ENCODE peak calls at places on chromosomes 16 and 17, in six cellular contexts. T, F, X, S, E and K are unnamed samples.

GRCh38 chr17:43467981-43468541 is 15.7 kb upstream of the DHX8 start:
- DNase-seq in T (peak; percentile 16), F (no peak), X (peak; percentile 91), S (no peak), E (no peak), K (no peak)

GRCh38 chr16:2977440-2977839 is 2.8 kb downstream of the PKMYT1 start:
- DNase-seq in T (no peak), F (no peak), X (no peak), S (no peak), E (no peak), K (peak; percentile 69)

GRCh38 chr17:59154335-59154720 is 658 bp downstream of the SKA2 start:
- DNase-seq in T (peak; percentile 75), F (peak; percentile 61), X (peak; percentile 80), S (peak; percentile 53), E (peak; percentile 49), K (peak; percentile 56)

GRCh38 chr17:3479988-3480387 is 4.2 kb downstream of the ASPA start:
- DNase-seq in T (no peak), F (no peak), X (no peak), S (no peak), E (no peak), K (no peak)

GRCh38 chr16:89017956-89018604 is 41.1 kb upstream of the CBFA2T3 start:
- DNase-seq in T (no peak), F (no peak), X (peak; percentile 47), S (no peak), E (no peak), K (no peak)

GRCh38 chr16:14069818-14070217 is 1.3 kb upstream of the MRTFB start:
- DNase-seq in T (no peak), F (no peak), X (no peak), S (no peak), E (peak; percentile 8), K (no peak)

GRCh38 chr17:81741594-81742452 is 29.7 kb downstream of the SLC25A10 start:
- DNase-seq in T (no peak), F (no peak), X (no peak), S (peak; percentile 81), E (no peak), K (no peak)

GRCh38 chr16:49592507-49593422 is 219.2 kb downstream of the C16orf78 start:
- DNase-seq in T (peak; percentile 63), F (peak; percentile 61), X (peak; percentile 41), S (peak; percentile 79), E (peak; percentile 21), K (peak; percentile 17)

GRCh38 chr16:65672960-65673359 is 551.1 kb upstream of the CDH11 start:
- DNase-seq in T (no peak), F (no peak), X (peak; percentile 52), S (no peak), E (no peak), K (peak; percentile 57)

GRCh38 chr17:45425984-45426413 is 6.7 kb downstream of the ARHGAP27 start:
- DNase-seq in T (no peak), F (no peak), X (no peak), S (no peak), E (no peak), K (no peak)

GRCh38 chr16:85288869-85289660 is 176.8 kb upstream of the CIBAR2 start:
- DNase-seq in T (no peak), F (no peak), X (no peak), S (no peak), E (no peak), K (no peak)

GRCh38 chr16:49631521-49632041 is 224.3 kb downstream of the ZNF423 start:
- DNase-seq in T (no peak), F (no peak), X (peak; percentile 90), S (no peak), E (no peak), K (no peak)

GRCh38 chr17:43028221-43028861 is 3.3 kb downstream of the RND2 start:
- DNase-seq in T (no peak), F (no peak), X (no peak), S (no peak), E (no peak), K (no peak)

GRCh38 chr16:8798174-8798527 is 512 bp downstream of the PMM2 start:
- DNase-seq in T (no peak), F (peak; percentile 25), X (peak; percentile 71), S (peak; percentile 29), E (no peak), K (peak; percentile 4)

GRCh38 chr16:48384305-48384981 is 770 bp downstream of the SIAH1 start:
- DNase-seq in T (peak; percentile 91), F (peak; percentile 51), X (peak; percentile 76), S (peak; percentile 94), E (peak; percentile 38), K (peak; percentile 24)

GRCh38 chr17:17303010-17303846 is at the start of gene NT5M:
- DNase-seq in T (peak; percentile 92), F (peak; percentile 85), X (peak; percentile 92), S (peak; percentile 95), E (peak; percentile 88), K (peak; percentile 93)

GRCh38 chr17:31489295-31490018 is 98.0 kb downstream of the RAB11FIP4 start:
- DNase-seq in T (peak; percentile 62), F (no peak), X (no peak), S (no peak), E (no peak), K (peak; percentile 6)
- H3K4me3 ChIP-seq in T (peak overlapping the region; percentile 99), F (peak overlapping the region; percentile 84), X (no peak overlapping the region), S (no peak overlapping the region), E (peak overlapping the region; percentile 84), K (peak overlapping the region; percentile 66)

DNA sequence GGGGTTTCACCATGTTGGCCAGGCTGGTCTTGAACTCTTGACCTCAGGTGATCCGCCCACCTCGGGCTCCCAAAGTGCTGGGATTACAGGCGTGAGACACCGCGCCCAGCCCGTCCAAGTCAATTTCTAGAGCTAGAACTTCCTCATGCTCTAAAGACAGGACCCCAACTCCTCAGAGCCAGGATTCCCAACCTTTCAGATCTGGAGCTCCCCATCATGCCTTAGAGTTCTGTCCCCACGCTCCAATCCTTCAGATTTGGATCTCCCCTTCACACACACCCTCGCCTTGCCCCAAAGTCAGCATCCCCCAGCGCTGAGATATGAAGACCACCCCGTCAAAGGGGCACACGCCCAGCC is 448 bp downstream of the KCTD19 start:
- DNase-seq in T (no peak), F (no peak), X (no peak), S (no peak), E (no peak), K (no peak)
- H2AFZ ChIP-seq in T (peak overlapping the region; percentile 99), F (no peak overlapping the region), X (peak overlapping the region; percentile 83), S (peak overlapping the region; percentile 97), E (peak overlapping the region; percentile 74), K (no peak overlapping the region)

GRCh38 chr17:10730956-10731879 is 1.4 kb upstream of the TMEM220 start:
- DNase-seq in T (no peak), F (no peak), X (peak; percentile 48), S (no peak), E (no peak), K (no peak)

GRCh38 chr17:10728331-10728730 is 1.5 kb downstream of the TMEM220 start:
- DNase-seq in T (no peak), F (no peak), X (no peak), S (no peak), E (no peak), K (no peak)

GRCh38 chr17:10727192-10727591 is 2.6 kb downstream of the TMEM220 start:
- DNase-seq in T (no peak), F (no peak), X (peak; percentile 10), S (no peak), E (no peak), K (peak; percentile 2)

GRCh38 chr17:10733666-10734065 is 3.8 kb upstream of the TMEM220 start:
- DNase-seq in T (no peak), F (no peak), X (no peak), S (no peak), E (no peak), K (no peak)

DNA sequence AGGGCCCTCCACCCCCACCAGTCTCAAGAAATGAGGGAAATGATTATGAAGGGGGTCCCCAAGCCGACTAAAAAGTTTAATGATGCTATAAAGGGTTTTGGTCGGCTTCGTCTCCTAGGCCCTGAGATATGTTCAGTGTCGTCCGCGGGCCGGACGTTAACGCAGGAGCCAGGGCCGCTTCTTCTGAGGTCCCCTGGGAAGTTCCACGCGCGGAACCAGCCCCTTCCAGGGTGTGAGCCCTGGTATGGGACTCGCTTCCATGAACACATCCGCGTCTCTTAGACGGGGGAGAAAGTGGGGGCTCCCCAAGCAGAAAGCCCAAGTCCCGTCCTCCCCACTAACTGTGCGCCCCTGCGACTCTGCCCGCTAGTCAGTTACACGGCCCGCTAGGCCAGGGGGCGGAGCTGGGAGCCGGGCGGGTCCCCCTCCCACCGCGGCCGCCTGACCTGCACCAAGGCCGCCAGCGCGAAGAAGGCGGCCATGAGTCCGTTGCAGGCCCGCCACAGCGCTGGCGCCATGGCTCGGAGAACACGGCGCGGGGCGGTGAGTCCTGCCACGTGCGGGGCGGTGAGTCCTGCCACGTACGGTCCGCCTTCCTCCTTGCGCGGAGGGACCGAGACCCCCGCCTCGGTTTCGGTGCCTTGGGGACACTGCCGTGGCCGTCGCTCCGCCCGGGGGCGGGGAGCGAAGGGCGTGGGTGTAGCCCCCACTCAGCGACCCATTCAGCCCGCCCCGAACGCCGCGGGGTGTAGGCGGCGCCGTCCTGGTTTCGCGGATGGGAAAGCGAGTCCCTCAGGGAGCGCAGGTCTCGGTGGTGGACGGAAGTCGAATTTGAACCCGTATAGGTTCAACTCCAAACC is at the start of gene TMEM220:
- DNase-seq in T (peak; percentile 90), F (no peak), X (peak; percentile 89), S (peak; percentile 87), E (peak; percentile 10), K (peak; percentile 60)
- TF ChIP-seq EZH2phosphoT487 in T (no peak), F (no peak), X (no peak), S (no peak), E (no peak), K (no peak)

DNA sequence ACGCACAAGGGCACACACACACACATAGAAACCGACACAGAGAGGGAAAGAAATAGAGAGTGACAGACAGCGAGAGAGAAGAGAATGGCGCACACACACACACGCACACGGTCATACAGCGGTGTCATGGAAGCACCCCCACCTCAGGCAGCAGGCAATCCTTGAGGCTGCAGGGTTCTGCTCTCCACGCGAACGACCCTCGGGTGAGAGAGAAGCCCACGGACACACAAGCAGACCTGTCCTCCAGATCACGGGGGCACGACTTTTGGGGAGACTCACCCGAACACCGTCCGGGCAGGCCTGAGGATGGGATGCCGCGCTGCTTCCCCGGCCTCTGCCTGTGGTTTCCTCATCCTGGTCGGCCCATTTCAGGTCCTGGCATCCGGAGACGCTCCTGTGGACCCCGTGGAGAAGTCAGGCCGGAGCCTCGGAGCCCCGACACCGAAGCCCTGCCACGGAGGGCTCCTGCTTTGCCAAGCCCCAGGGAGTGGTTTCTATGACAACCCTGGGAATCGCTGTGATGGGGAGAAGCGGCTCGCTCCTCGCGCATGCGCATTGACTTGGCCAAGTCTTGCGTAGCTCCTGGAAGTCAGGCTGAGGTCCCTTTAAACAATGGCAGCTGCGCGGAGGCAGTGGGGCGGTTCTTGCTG is 118.2 kb upstream of the KCNJ18 start:
- DNase-seq in T (no peak), F (no peak), X (peak; percentile 93), S (peak; percentile 81), E (no peak), K (no peak)
- H3K4me3 ChIP-seq in T (no peak overlapping the region), F (no peak overlapping the region), X (peak overlapping the region; percentile 93), S (peak overlapping the region; percentile 67), E (peak overlapping the region; percentile 14), K (no peak overlapping the region)

GRCh38 chr17:6492892-6493674 is 48.8 kb downstream of the PIMREG start:
- DNase-seq in T (no peak), F (peak; percentile 61), X (no peak), S (no peak), E (no peak), K (no peak)
- H2AFZ ChIP-seq in T (no peak overlapping the region), F (peak overlapping the region; percentile 92), X (no peak overlapping the region), S (no peak overlapping the region), E (no peak overlapping the region), K (no peak overlapping the region)

GRCh38 chr17:37779554-37779953 is 34.7 kb upstream of the HNF1B start:
- DNase-seq in T (no peak), F (no peak), X (peak; percentile 88), S (no peak), E (no peak), K (peak; percentile 30)
- TF ChIP-seq EZH2phosphoT487 in T (no peak), F (no peak), X (no peak), S (no peak), E (no peak), K (no peak)